ENCODE peak calls at places on chromosome 12, in seven cellular contexts. One of them, this sample, is unnamed. For H3K4me1 and H3K36me3, the result is how much of the 10 kb centered on the place peaks cover.

GRCh38 chr12:74043343-74043742 is 494.3 kb upstream of the ATXN7L3B start:
- DNase-seq in neural progenitor cell: no peak
- DNase-seq in Panc1: no peak
- DNase-seq in PC-9: peak
- DNase-seq in lung: no peak
- DNase-seq in transverse colon: no peak
- DNase-seq in pancreas: no peak
- DNase-seq in this sample: no peak

GRCh38 chr12:114904254-114905003 is 220.5 kb upstream of the TBX3 start:
- DNase-seq in PC-9: no peak
- DNase-seq in Panc1: no peak
- DNase-seq in lung: no peak
- DNase-seq in transverse colon: no peak
- DNase-seq in neural progenitor cell: no peak
- DNase-seq in pancreas: no peak
- DNase-seq in this sample: no peak

GRCh38 chr12:122028601-122029560 is 7.2 kb downstream of the BCL7A start:
- DNase-seq in Panc1: no peak
- DNase-seq in PC-9: no peak
- DNase-seq in neural progenitor cell: no peak
- DNase-seq in transverse colon: no peak
- DNase-seq in pancreas: no peak
- DNase-seq in lung: no peak
- DNase-seq in this sample: no peak

GRCh38 chr12:11182529-11182928 is 4.2 kb downstream of the TAS2R42 start:
- DNase-seq in lung: no peak
- DNase-seq in neural progenitor cell: no peak
- DNase-seq in transverse colon: no peak
- DNase-seq in Panc1: no peak
- DNase-seq in PC-9: no peak
- DNase-seq in pancreas: no peak
- DNase-seq in this sample: no peak

GRCh38 chr12:28536088-28536487 is 345.8 kb downstream of the CCDC91 start:
- DNase-seq in pancreas: no peak
- DNase-seq in neural progenitor cell: no peak
- DNase-seq in PC-9: no peak
- DNase-seq in transverse colon: no peak
- DNase-seq in lung: no peak
- DNase-seq in Panc1: no peak
- DNase-seq in this sample: no peak

GRCh38 chr12:93200291-93200917 is 177.3 kb upstream of the NUDT4 start:
- DNase-seq in PC-9: no peak
- DNase-seq in pancreas: no peak
- DNase-seq in neural progenitor cell: no peak
- DNase-seq in lung: no peak
- DNase-seq in transverse colon: no peak
- DNase-seq in Panc1: no peak
- DNase-seq in this sample: no peak

GRCh38 chr12:52362118-52362726 is 5.1 kb downstream of the KRT85 start:
- DNase-seq in PC-9: no peak
- DNase-seq in lung: no peak
- DNase-seq in Panc1: no peak
- DNase-seq in transverse colon: no peak
- DNase-seq in pancreas: no peak
- DNase-seq in neural progenitor cell: no peak
- DNase-seq in this sample: no peak

GRCh38 chr12:28265435-28266042 is 75.3 kb downstream of the CCDC91 start:
- DNase-seq in Panc1: no peak
- DNase-seq in lung: no peak
- DNase-seq in pancreas: no peak
- DNase-seq in transverse colon: no peak
- DNase-seq in neural progenitor cell: no peak
- DNase-seq in PC-9: no peak
- DNase-seq in this sample: no peak

GRCh38 chr12:13219320-13219719 is 22.8 kb downstream of the EMP1 start:
- DNase-seq in pancreas: no peak
- DNase-seq in Panc1: no peak
- DNase-seq in transverse colon: no peak
- DNase-seq in neural progenitor cell: no peak
- DNase-seq in lung: no peak
- DNase-seq in PC-9: no peak
- DNase-seq in this sample: no peak

GRCh38 chr12:127963926-127964325 is 303.0 kb upstream of the TMEM132C start:
- DNase-seq in neural progenitor cell: no peak
- DNase-seq in transverse colon: no peak
- DNase-seq in pancreas: no peak
- DNase-seq in Panc1: no peak
- DNase-seq in lung: no peak
- DNase-seq in PC-9: no peak
- DNase-seq in this sample: no peak

GRCh38 chr12:62133440-62133839 is 126.8 kb upstream of the USP15 start:
- DNase-seq in pancreas: no peak
- DNase-seq in Panc1: no peak
- DNase-seq in neural progenitor cell: no peak
- DNase-seq in transverse colon: no peak
- DNase-seq in PC-9: no peak
- DNase-seq in lung: no peak
- DNase-seq in this sample: no peak

GRCh38 chr12:103742349-103742784 is 98.7 kb downstream of the NT5DC3 start:
- DNase-seq in lung: no peak
- DNase-seq in Panc1: no peak
- DNase-seq in transverse colon: peak
- DNase-seq in pancreas: no peak
- DNase-seq in neural progenitor cell: no peak
- DNase-seq in PC-9: peak
- DNase-seq in this sample: peak

GRCh38 chr12:24808651-24809050 is 140.2 kb downstream of the BCAT1 start:
- DNase-seq in Panc1: no peak
- DNase-seq in PC-9: no peak
- DNase-seq in pancreas: no peak
- DNase-seq in neural progenitor cell: no peak
- DNase-seq in lung: no peak
- DNase-seq in transverse colon: no peak
- DNase-seq in this sample: no peak

GRCh38 chr12:49263400-49263763 is 1.5 kb upstream of the TUBA1C start:
- DNase-seq in lung: no peak
- DNase-seq in transverse colon: no peak
- DNase-seq in PC-9: no peak
- DNase-seq in neural progenitor cell: no peak
- DNase-seq in Panc1: no peak
- DNase-seq in pancreas: no peak
- DNase-seq in this sample: no peak

GRCh38 chr12:1916396-1917171 is 1.9 kb downstream of the CACNA2D4 start:
- DNase-seq in transverse colon: no peak
- DNase-seq in pancreas: peak
- DNase-seq in lung: peak
- DNase-seq in PC-9: no peak
- DNase-seq in Panc1: no peak
- DNase-seq in neural progenitor cell: no peak
- DNase-seq in this sample: no peak

GRCh38 chr12:12018454-12018853 is 52.3 kb upstream of the BCL2L14 start:
- DNase-seq in transverse colon: no peak
- DNase-seq in Panc1: no peak
- DNase-seq in neural progenitor cell: no peak
- DNase-seq in pancreas: no peak
- DNase-seq in PC-9: no peak
- DNase-seq in lung: no peak
- DNase-seq in this sample: no peak

GRCh38 chr12:38279756-38280155 is 36.8 kb upstream of the ALG10B start:
- DNase-seq in PC-9: no peak
- DNase-seq in lung: no peak
- DNase-seq in neural progenitor cell: no peak
- DNase-seq in transverse colon: no peak
- DNase-seq in pancreas: no peak
- DNase-seq in Panc1: no peak
- DNase-seq in this sample: no peak

GRCh38 chr12:52164624-52165023 is 27.2 kb downstream of the KRT80 start:
- DNase-seq in lung: no peak
- DNase-seq in Panc1: no peak
- DNase-seq in pancreas: peak
- DNase-seq in PC-9: peak
- DNase-seq in transverse colon: no peak
- DNase-seq in neural progenitor cell: no peak
- DNase-seq in this sample: no peak

GRCh38 chr12:75587340-75588106 is 76.1 kb upstream of the KRR1 start:
- DNase-seq in PC-9: no peak
- DNase-seq in lung: no peak
- DNase-seq in Panc1: no peak
- DNase-seq in transverse colon: no peak
- DNase-seq in pancreas: no peak
- DNase-seq in neural progenitor cell: no peak
- DNase-seq in this sample: no peak

GRCh38 chr12:75589801-75590200 is 78.4 kb upstream of the KRR1 start:
- DNase-seq in lung: no peak
- DNase-seq in PC-9: no peak
- DNase-seq in transverse colon: no peak
- DNase-seq in pancreas: no peak
- DNase-seq in Panc1: no peak
- DNase-seq in neural progenitor cell: no peak
- DNase-seq in this sample: no peak

GRCh38 chr12:75579552-75579951 is 68.1 kb upstream of the KRR1 start:
- DNase-seq in Panc1: no peak
- DNase-seq in transverse colon: no peak
- DNase-seq in pancreas: no peak
- DNase-seq in lung: no peak
- DNase-seq in PC-9: no peak
- DNase-seq in neural progenitor cell: no peak
- DNase-seq in this sample: no peak

GRCh38 chr12:75585309-75585708 is 73.9 kb upstream of the KRR1 start:
- DNase-seq in PC-9: no peak
- DNase-seq in pancreas: no peak
- DNase-seq in neural progenitor cell: no peak
- DNase-seq in lung: no peak
- DNase-seq in Panc1: no peak
- DNase-seq in transverse colon: no peak
- DNase-seq in this sample: no peak
- TF ChIP-seq CTCF in PC-9: no peak
- TF ChIP-seq CTCF in pancreas: no peak
- TF ChIP-seq CTCF in neural progenitor cell: no peak
- TF ChIP-seq CTCF in lung: no peak
- TF ChIP-seq CTCF in Panc1: no peak
- TF ChIP-seq CTCF in transverse colon: no peak
- TF ChIP-seq CTCF in this sample: no peak

GRCh38 chr12:75658286-75658685 is 146.9 kb upstream of the KRR1 start:
- DNase-seq in Panc1: no peak
- DNase-seq in lung: no peak
- DNase-seq in transverse colon: no peak
- DNase-seq in PC-9: no peak
- DNase-seq in neural progenitor cell: no peak
- DNase-seq in pancreas: no peak
- DNase-seq in this sample: no peak

GRCh38 chr12:75656210-75656609 is 144.8 kb upstream of the KRR1 start:
- DNase-seq in lung: no peak
- DNase-seq in PC-9: no peak
- DNase-seq in pancreas: no peak
- DNase-seq in neural progenitor cell: no peak
- DNase-seq in transverse colon: no peak
- DNase-seq in Panc1: no peak
- DNase-seq in this sample: no peak

GRCh38 chr12:75656650-75657049 is 145.2 kb upstream of the KRR1 start:
- DNase-seq in Panc1: no peak
- DNase-seq in transverse colon: no peak
- DNase-seq in pancreas: no peak
- DNase-seq in neural progenitor cell: no peak
- DNase-seq in lung: no peak
- DNase-seq in PC-9: peak
- DNase-seq in this sample: no peak

GRCh38 chr12:75657866-75658265 is 146.5 kb upstream of the KRR1 start:
- DNase-seq in pancreas: no peak
- DNase-seq in Panc1: no peak
- DNase-seq in PC-9: no peak
- DNase-seq in lung: no peak
- DNase-seq in transverse colon: no peak
- DNase-seq in neural progenitor cell: no peak
- DNase-seq in this sample: no peak

GRCh38 chr12:75655233-75655879 is 143.9 kb upstream of the KRR1 start:
- DNase-seq in Panc1: no peak
- DNase-seq in lung: no peak
- DNase-seq in transverse colon: no peak
- DNase-seq in PC-9: no peak
- DNase-seq in neural progenitor cell: no peak
- DNase-seq in pancreas: no peak
- DNase-seq in this sample: no peak
- H3K4me1 ChIP-seq in Panc1: under half
- H3K4me1 ChIP-seq in lung: under half
- H3K4me1 ChIP-seq in transverse colon: under half
- H3K4me1 ChIP-seq in PC-9: under half
- H3K4me1 ChIP-seq in neural progenitor cell: under half
- H3K4me1 ChIP-seq in pancreas: under half
- H3K4me1 ChIP-seq in this sample: under half

GRCh38 chr12:108837680-108838079 is 19.7 kb downstream of the SSH1 start:
- DNase-seq in lung: no peak
- DNase-seq in transverse colon: no peak
- DNase-seq in pancreas: no peak
- DNase-seq in Panc1: no peak
- DNase-seq in neural progenitor cell: no peak
- DNase-seq in PC-9: no peak
- DNase-seq in this sample: no peak
- H3K36me3 ChIP-seq in lung: under half
- H3K36me3 ChIP-seq in transverse colon: under half
- H3K36me3 ChIP-seq in pancreas: under half
- H3K36me3 ChIP-seq in Panc1: under half
- H3K36me3 ChIP-seq in neural progenitor cell: under half
- H3K36me3 ChIP-seq in PC-9: under half
- H3K36me3 ChIP-seq in this sample: under half

GRCh38 chr12:25810683-25811082 is 147.8 kb upstream of the RASSF8 start:
- DNase-seq in pancreas: no peak
- DNase-seq in Panc1: no peak
- DNase-seq in transverse colon: no peak
- DNase-seq in PC-9: no peak
- DNase-seq in lung: no peak
- DNase-seq in neural progenitor cell: no peak
- DNase-seq in this sample: no peak

GRCh38 chr12:25811656-25812126 is 146.8 kb upstream of the RASSF8 start:
- DNase-seq in neural progenitor cell: no peak
- DNase-seq in transverse colon: no peak
- DNase-seq in lung: no peak
- DNase-seq in Panc1: peak
- DNase-seq in pancreas: no peak
- DNase-seq in PC-9: no peak
- DNase-seq in this sample: no peak

GRCh38 chr12:25812295-25812694 is 146.2 kb upstream of the RASSF8 start:
- DNase-seq in neural progenitor cell: no peak
- DNase-seq in pancreas: no peak
- DNase-seq in Panc1: no peak
- DNase-seq in lung: no peak
- DNase-seq in transverse colon: no peak
- DNase-seq in PC-9: no peak
- DNase-seq in this sample: no peak

GRCh38 chr12:25816637-25817036 is 141.8 kb upstream of the RASSF8 start:
- DNase-seq in neural progenitor cell: no peak
- DNase-seq in lung: no peak
- DNase-seq in pancreas: no peak
- DNase-seq in Panc1: no peak
- DNase-seq in transverse colon: no peak
- DNase-seq in PC-9: no peak
- DNase-seq in this sample: no peak

DNA sequence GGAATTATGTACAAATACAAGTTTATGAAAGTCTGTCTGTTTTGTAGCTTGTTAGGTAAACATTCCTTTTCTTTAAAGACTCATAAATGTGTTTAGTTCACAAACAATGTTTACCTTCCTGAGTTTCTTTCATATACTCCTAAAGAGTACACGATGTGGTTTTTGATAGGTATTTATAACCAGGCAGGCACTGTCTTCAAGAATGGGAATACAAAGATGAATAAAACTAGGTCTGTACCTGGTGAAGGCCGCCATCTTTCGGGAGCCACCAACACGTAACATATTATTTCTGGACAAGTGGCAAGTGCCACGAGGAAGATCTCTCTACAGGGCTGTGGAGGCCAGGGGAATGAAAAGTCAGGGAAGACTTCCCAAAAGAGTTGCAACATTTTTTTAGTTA is 144.6 kb upstream of the RASSF8 start:
- DNase-seq in lung: no peak
- DNase-seq in Panc1: no peak
- DNase-seq in PC-9: no peak
- DNase-seq in transverse colon: no peak
- DNase-seq in pancreas: no peak
- DNase-seq in neural progenitor cell: no peak
- DNase-seq in this sample: no peak
- TF ChIP-seq CTCF in lung: no peak
- TF ChIP-seq CTCF in Panc1: peak
- TF ChIP-seq CTCF in PC-9: no peak
- TF ChIP-seq CTCF in transverse colon: no peak
- TF ChIP-seq CTCF in pancreas: no peak
- TF ChIP-seq CTCF in neural progenitor cell: no peak
- TF ChIP-seq CTCF in this sample: no peak

This sample was measured in mucosa of descending colon.